ENCODE peak calls at places on chromosome 10, in six cellular contexts. One of them, this sample, is unnamed.

GRCh38 chr10:1398626-1399410 is 338.5 kb downstream of the ADARB2 start:
- DNase-seq in T-cell: no peak
- DNase-seq in HCT116: no peak
- DNase-seq in stimulated activated CD4-positive, alpha-beta T cell treated with anti-CD3 and anti-CD28 coated beads, Interleukin-1b, Interleukin-23, amount 100 ng/mL, for 4 hours: no peak
- DNase-seq in putamen: no peak
- DNase-seq in kidney tubule cell: no peak
- DNase-seq in this sample: no peak

GRCh38 chr10:74208997-74209396 is 58.0 kb downstream of the ADK start:
- DNase-seq in kidney tubule cell: no peak
- DNase-seq in T-cell: no peak
- DNase-seq in putamen: no peak
- DNase-seq in HCT116: no peak
- DNase-seq in stimulated activated CD4-positive, alpha-beta T cell treated with anti-CD3 and anti-CD28 coated beads, Interleukin-1b, Interleukin-23, amount 100 ng/mL, for 4 hours: no peak
- DNase-seq in this sample: no peak

GRCh38 chr10:128268015-128268722 is 141.9 kb upstream of the MKI67 start:
- DNase-seq in T-cell: no peak
- DNase-seq in stimulated activated CD4-positive, alpha-beta T cell treated with anti-CD3 and anti-CD28 coated beads, Interleukin-1b, Interleukin-23, amount 100 ng/mL, for 4 hours: no peak
- DNase-seq in kidney tubule cell: peak
- DNase-seq in putamen: peak
- DNase-seq in HCT116: peak
- DNase-seq in this sample: no peak

GRCh38 chr10:12710157-12710556 is 291.4 kb downstream of the CCDC3 start:
- DNase-seq in HCT116: no peak
- DNase-seq in kidney tubule cell: no peak
- DNase-seq in stimulated activated CD4-positive, alpha-beta T cell treated with anti-CD3 and anti-CD28 coated beads, Interleukin-1b, Interleukin-23, amount 100 ng/mL, for 4 hours: no peak
- DNase-seq in putamen: no peak
- DNase-seq in T-cell: no peak
- DNase-seq in this sample: no peak

GRCh38 chr10:120727001-120727400 is 124.2 kb upstream of the WDR11 start:
- DNase-seq in HCT116: no peak
- DNase-seq in kidney tubule cell: no peak
- DNase-seq in T-cell: no peak
- DNase-seq in stimulated activated CD4-positive, alpha-beta T cell treated with anti-CD3 and anti-CD28 coated beads, Interleukin-1b, Interleukin-23, amount 100 ng/mL, for 4 hours: no peak
- DNase-seq in putamen: no peak
- DNase-seq in this sample: no peak

GRCh38 chr10:72847681-72848080 is 45.9 kb upstream of the OIT3 start:
- DNase-seq in putamen: no peak
- DNase-seq in HCT116: no peak
- DNase-seq in stimulated activated CD4-positive, alpha-beta T cell treated with anti-CD3 and anti-CD28 coated beads, Interleukin-1b, Interleukin-23, amount 100 ng/mL, for 4 hours: no peak
- DNase-seq in kidney tubule cell: peak
- DNase-seq in T-cell: no peak
- DNase-seq in this sample: no peak

GRCh38 chr10:43846187-43846680 is 197.6 kb upstream of the ZNF32 start:
- DNase-seq in HCT116: no peak
- DNase-seq in putamen: no peak
- DNase-seq in T-cell: no peak
- DNase-seq in kidney tubule cell: no peak
- DNase-seq in stimulated activated CD4-positive, alpha-beta T cell treated with anti-CD3 and anti-CD28 coated beads, Interleukin-1b, Interleukin-23, amount 100 ng/mL, for 4 hours: no peak
- DNase-seq in this sample: no peak

GRCh38 chr10:101014230-101014884 is 14.7 kb downstream of the LZTS2 start:
- DNase-seq in kidney tubule cell: peak
- DNase-seq in T-cell: peak
- DNase-seq in HCT116: no peak
- DNase-seq in putamen: peak
- DNase-seq in stimulated activated CD4-positive, alpha-beta T cell treated with anti-CD3 and anti-CD28 coated beads, Interleukin-1b, Interleukin-23, amount 100 ng/mL, for 4 hours: peak
- DNase-seq in this sample: peak